ENCODE peak calls at places on chromosomes 12 and 14, in six cellular contexts. M is progenitor cell of endocrine pancreas, W is GM10248, S is EH, N is NCI-H524 treated with DMSO at 0.1 percent for 48 hours, U is NCI-H1417. D is an unnamed sample.

GRCh38 chr14:75242546-75243273 is 35.9 kb upstream of the FOS start:
- DNase-seq in M (no peak), U (no peak), N (peak), S (peak), W (no peak), D (no peak)

GRCh38 chr14:75049136-75049535 is 2.1 kb downstream of the MLH3 start:
- DNase-seq in S (no peak), N (no peak), U (no peak), W (no peak), M (no peak), D (no peak)

GRCh38 chr12:93198086-93198485 is 179.6 kb upstream of the NUDT4 start:
- DNase-seq in W (no peak), M (no peak), U (no peak), N (no peak), S (peak), D (no peak)

GRCh38 chr12:107558141-107558815 is 127.3 kb upstream of the PWP1 start:
- DNase-seq in W (no peak), S (no peak), N (no peak), U (peak), M (no peak), D (no peak)

GRCh38 chr12:88063375-88063774 is 34.2 kb upstream of the C12orf50 start:
- DNase-seq in N (no peak), W (peak), U (no peak), S (peak), M (no peak), D (no peak)

GRCh38 chr14:56959869-56960268 is 149.6 kb upstream of the OTX2 start:
- DNase-seq in S (no peak), W (no peak), M (no peak), U (no peak), N (no peak), D (no peak)

GRCh38 chr14:64722842-64723447 is 18.7 kb downstream of the PLEKHG3 start:
- DNase-seq in W (no peak), N (no peak), S (no peak), M (no peak), U (no peak), D (no peak)

GRCh38 chr12:132356686-132357622 is 27.6 kb upstream of the GALNT9 start:
- DNase-seq in W (no peak), M (no peak), S (peak), U (no peak), N (no peak), D (no peak)

GRCh38 chr12:53791735-53792326 is 40.1 kb upstream of the CISTR start:
- DNase-seq in S (peak), N (no peak), U (peak), M (no peak), W (peak), D (peak)

GRCh38 chr12:119448737-119449136 is 114.2 kb downstream of the CCDC60 start:
- DNase-seq in M (no peak), U (no peak), N (no peak), S (no peak), W (no peak), D (no peak)

GRCh38 chr12:59839514-59839913 is 243.7 kb downstream of the SLC16A7 start:
- DNase-seq in M (no peak), N (no peak), U (no peak), S (peak), W (no peak), D (no peak)

GRCh38 chr12:116456683-116457082 is 102.5 kb upstream of the MAP1LC3B2 start:
- DNase-seq in S (peak), U (no peak), M (no peak), W (no peak), N (no peak), D (no peak)

GRCh38 chr14:85987292-85987691 is 457.3 kb downstream of the FLRT2 start:
- DNase-seq in M (no peak), N (no peak), S (no peak), W (no peak), U (no peak), D (no peak)

GRCh38 chr12:83506841-83507240 is 820.1 kb downstream of the TMTC2 start:
- DNase-seq in S (no peak), W (no peak), M (no peak), U (no peak), N (no peak), D (no peak)

GRCh38 chr12:93039930-93040329 is 110.8 kb upstream of the EEA1 start:
- DNase-seq in U (no peak), W (no peak), M (no peak), S (no peak), N (no peak), D (no peak)

GRCh38 chr12:29634057-29634456 is 136.6 kb upstream of the OVCH1 start:
- DNase-seq in W (no peak), U (no peak), N (no peak), S (no peak), M (no peak), D (no peak)

GRCh38 chr12:93911436-93911835 is 234.3 kb downstream of the CRADD start:
- DNase-seq in N (no peak), W (no peak), M (no peak), U (no peak), S (peak), D (no peak)

GRCh38 chr14:54976316-54976715 is 50.6 kb downstream of the WDHD1 start:
- DNase-seq in N (no peak), S (peak), U (no peak), W (no peak), M (no peak), D (no peak)

GRCh38 chr14:43894534-43894933 is 612.5 kb downstream of the FSCB start:
- DNase-seq in U (peak), W (no peak), S (no peak), M (no peak), N (no peak), D (peak)

GRCh38 chr12:12909995-12910391 is 18.6 kb downstream of the GPRC5A start:
- DNase-seq in M (no peak), U (no peak), W (no peak), N (no peak), S (peak), D (no peak)

GRCh38 chr12:80763874-80764273 is 47.2 kb downstream of the MYF5 start:
- DNase-seq in N (no peak), S (peak), U (peak), W (peak), M (no peak), D (peak)

GRCh38 chr12:65609359-65609771 is 214.9 kb upstream of the HMGA2 start:
- DNase-seq in W (no peak), U (no peak), M (no peak), S (peak), N (no peak), D (no peak)

GRCh38 chr14:89251066-89251465 is 166.0 kb downstream of the FOXN3 start:
- DNase-seq in M (no peak), W (no peak), U (no peak), S (peak), N (no peak), D (no peak)

D was measured in erythroblast.